ENCODE peak calls at places on chromosomes 16 and 17, in eight cellular contexts. One of them, this sample, is unnamed.

GRCh38 chr16:85170066-85171003 is 58.1 kb upstream of the CIBAR2 start:
- DNase-seq in T-cell: no peak
- DNase-seq in NCI-H2171 treated with DMSO at 0.1 percent for 48 hours: no peak
- DNase-seq in GM04504: no peak
- DNase-seq in small intestine: no peak
- DNase-seq in posterior cingulate gyrus: no peak
- DNase-seq in occipital lobe: no peak
- DNase-seq in DMS153: peak
- DNase-seq in this sample: no peak

GRCh38 chr16:86466695-86467406 is 43.5 kb upstream of the FOXF1 start:
- DNase-seq in NCI-H2171 treated with DMSO at 0.1 percent for 48 hours: no peak
- DNase-seq in small intestine: no peak
- DNase-seq in GM04504: no peak
- DNase-seq in posterior cingulate gyrus: no peak
- DNase-seq in occipital lobe: no peak
- DNase-seq in T-cell: no peak
- DNase-seq in DMS153: no peak
- DNase-seq in this sample: no peak

GRCh38 chr16:25063865-25064264 is 47.7 kb upstream of the LCMT1 start:
- DNase-seq in occipital lobe: no peak
- DNase-seq in NCI-H2171 treated with DMSO at 0.1 percent for 48 hours: no peak
- DNase-seq in small intestine: no peak
- DNase-seq in T-cell: no peak
- DNase-seq in posterior cingulate gyrus: no peak
- DNase-seq in DMS153: no peak
- DNase-seq in GM04504: no peak
- DNase-seq in this sample: no peak

GRCh38 chr16:87684106-87684677 is 81.6 kb downstream of the KLHDC4 start:
- DNase-seq in GM04504: no peak
- DNase-seq in occipital lobe: no peak
- DNase-seq in NCI-H2171 treated with DMSO at 0.1 percent for 48 hours: no peak
- DNase-seq in posterior cingulate gyrus: no peak
- DNase-seq in small intestine: no peak
- DNase-seq in T-cell: no peak
- DNase-seq in DMS153: no peak
- DNase-seq in this sample: no peak

GRCh38 chr17:50593321-50593720 is 32.8 kb downstream of the CACNA1G start:
- DNase-seq in NCI-H2171 treated with DMSO at 0.1 percent for 48 hours: peak
- DNase-seq in GM04504: no peak
- DNase-seq in DMS153: peak
- DNase-seq in small intestine: no peak
- DNase-seq in occipital lobe: no peak
- DNase-seq in T-cell: no peak
- DNase-seq in posterior cingulate gyrus: no peak
- DNase-seq in this sample: no peak

GRCh38 chr16:80314042-80314441 is 226.8 kb upstream of the DYNLRB2 start:
- DNase-seq in DMS153: no peak
- DNase-seq in posterior cingulate gyrus: no peak
- DNase-seq in NCI-H2171 treated with DMSO at 0.1 percent for 48 hours: no peak
- DNase-seq in occipital lobe: no peak
- DNase-seq in small intestine: no peak
- DNase-seq in T-cell: no peak
- DNase-seq in GM04504: no peak
- DNase-seq in this sample: no peak

GRCh38 chr16:74724820-74725549 is 24.3 kb upstream of the MLKL start:
- DNase-seq in posterior cingulate gyrus: peak
- DNase-seq in T-cell: no peak
- DNase-seq in small intestine: no peak
- DNase-seq in GM04504: peak
- DNase-seq in occipital lobe: peak
- DNase-seq in NCI-H2171 treated with DMSO at 0.1 percent for 48 hours: no peak
- DNase-seq in DMS153: no peak
- DNase-seq in this sample: peak

GRCh38 chr17:19534562-19535149 is 1.0 kb downstream of the SLC47A1 start:
- DNase-seq in T-cell: no peak
- DNase-seq in NCI-H2171 treated with DMSO at 0.1 percent for 48 hours: no peak
- DNase-seq in posterior cingulate gyrus: no peak
- DNase-seq in small intestine: no peak
- DNase-seq in occipital lobe: no peak
- DNase-seq in GM04504: no peak
- DNase-seq in DMS153: no peak
- DNase-seq in this sample: no peak

GRCh38 chr17:2011421-2012371 is 13.4 kb downstream of the RTN4RL1 start:
- DNase-seq in DMS153: no peak
- DNase-seq in T-cell: no peak
- DNase-seq in small intestine: no peak
- DNase-seq in GM04504: peak
- DNase-seq in posterior cingulate gyrus: no peak
- DNase-seq in NCI-H2171 treated with DMSO at 0.1 percent for 48 hours: no peak
- DNase-seq in occipital lobe: no peak
- DNase-seq in this sample: no peak

GRCh38 chr17:45919136-45919535 is 24.8 kb downstream of the MAPT start:
- DNase-seq in T-cell: no peak
- DNase-seq in NCI-H2171 treated with DMSO at 0.1 percent for 48 hours: no peak
- DNase-seq in occipital lobe: no peak
- DNase-seq in DMS153: no peak
- DNase-seq in posterior cingulate gyrus: no peak
- DNase-seq in GM04504: no peak
- DNase-seq in small intestine: no peak
- DNase-seq in this sample: no peak

GRCh38 chr17:47239663-47240374 is 13.8 kb upstream of the ITGB3 start:
- DNase-seq in NCI-H2171 treated with DMSO at 0.1 percent for 48 hours: peak
- DNase-seq in small intestine: peak
- DNase-seq in occipital lobe: no peak
- DNase-seq in DMS153: peak
- DNase-seq in posterior cingulate gyrus: peak
- DNase-seq in T-cell: no peak
- DNase-seq in GM04504: peak
- DNase-seq in this sample: peak

GRCh38 chr17:2343421-2343820 is 6.1 kb downstream of the SGSM2 start:
- DNase-seq in T-cell: no peak
- DNase-seq in NCI-H2171 treated with DMSO at 0.1 percent for 48 hours: no peak
- DNase-seq in GM04504: no peak
- DNase-seq in posterior cingulate gyrus: no peak
- DNase-seq in occipital lobe: no peak
- DNase-seq in DMS153: no peak
- DNase-seq in small intestine: peak
- DNase-seq in this sample: no peak

GRCh38 chr16:78122774-78123315 is 23.4 kb downstream of the WWOX start:
- DNase-seq in small intestine: peak
- DNase-seq in GM04504: peak
- DNase-seq in T-cell: no peak
- DNase-seq in DMS153: peak
- DNase-seq in NCI-H2171 treated with DMSO at 0.1 percent for 48 hours: peak
- DNase-seq in posterior cingulate gyrus: no peak
- DNase-seq in occipital lobe: peak
- DNase-seq in this sample: no peak

GRCh38 chr16:4415538-4416199 is 727 bp downstream of the CORO7 start:
- DNase-seq in posterior cingulate gyrus: peak
- DNase-seq in NCI-H2171 treated with DMSO at 0.1 percent for 48 hours: peak
- DNase-seq in small intestine: peak
- DNase-seq in DMS153: no peak
- DNase-seq in GM04504: no peak
- DNase-seq in occipital lobe: no peak
- DNase-seq in T-cell: peak
- DNase-seq in this sample: no peak

GRCh38 chr16:19688396-19689024 is 29.5 kb downstream of the KNOP1 start:
- DNase-seq in T-cell: no peak
- DNase-seq in occipital lobe: no peak
- DNase-seq in small intestine: no peak
- DNase-seq in NCI-H2171 treated with DMSO at 0.1 percent for 48 hours: no peak
- DNase-seq in DMS153: no peak
- DNase-seq in GM04504: no peak
- DNase-seq in posterior cingulate gyrus: no peak
- DNase-seq in this sample: no peak

GRCh38 chr16:69463876-69464275 is 39.5 kb downstream of the CYB5B start:
- DNase-seq in small intestine: no peak
- DNase-seq in posterior cingulate gyrus: no peak
- DNase-seq in occipital lobe: no peak
- DNase-seq in NCI-H2171 treated with DMSO at 0.1 percent for 48 hours: no peak
- DNase-seq in DMS153: no peak
- DNase-seq in GM04504: no peak
- DNase-seq in T-cell: no peak
- DNase-seq in this sample: no peak

GRCh38 chr16:84663433-84664101 is 15.3 kb downstream of the KLHL36 start:
- DNase-seq in NCI-H2171 treated with DMSO at 0.1 percent for 48 hours: no peak
- DNase-seq in occipital lobe: no peak
- DNase-seq in GM04504: no peak
- DNase-seq in DMS153: no peak
- DNase-seq in small intestine: no peak
- DNase-seq in T-cell: no peak
- DNase-seq in posterior cingulate gyrus: no peak
- DNase-seq in this sample: no peak

GRCh38 chr17:42674755-42675347 is 1.9 kb downstream of the PLEKHH3 start:
- DNase-seq in T-cell: no peak
- DNase-seq in posterior cingulate gyrus: no peak
- DNase-seq in GM04504: no peak
- DNase-seq in small intestine: no peak
- DNase-seq in DMS153: no peak
- DNase-seq in occipital lobe: no peak
- DNase-seq in NCI-H2171 treated with DMSO at 0.1 percent for 48 hours: peak
- DNase-seq in this sample: no peak

GRCh38 chr16:56370185-56370584 is 55.2 kb downstream of the AMFR start:
- DNase-seq in DMS153: no peak
- DNase-seq in GM04504: no peak
- DNase-seq in small intestine: no peak
- DNase-seq in T-cell: no peak
- DNase-seq in NCI-H2171 treated with DMSO at 0.1 percent for 48 hours: no peak
- DNase-seq in occipital lobe: no peak
- DNase-seq in posterior cingulate gyrus: no peak
- DNase-seq in this sample: no peak

GRCh38 chr17:80872011-80872929 is 119.4 kb upstream of the CHMP6 start:
- DNase-seq in T-cell: no peak
- DNase-seq in NCI-H2171 treated with DMSO at 0.1 percent for 48 hours: no peak
- DNase-seq in DMS153: no peak
- DNase-seq in small intestine: no peak
- DNase-seq in posterior cingulate gyrus: no peak
- DNase-seq in occipital lobe: no peak
- DNase-seq in GM04504: no peak
- DNase-seq in this sample: no peak

GRCh38 chr16:85528528-85529387 is 84.4 kb upstream of the GSE1 start:
- DNase-seq in GM04504: no peak
- DNase-seq in posterior cingulate gyrus: no peak
- DNase-seq in small intestine: no peak
- DNase-seq in T-cell: no peak
- DNase-seq in occipital lobe: no peak
- DNase-seq in DMS153: no peak
- DNase-seq in NCI-H2171 treated with DMSO at 0.1 percent for 48 hours: no peak
- DNase-seq in this sample: no peak